ENCODE peak calls at places on chromosomes 12 and 14, in seven cellular contexts. One of them, this sample, is unnamed.

GRCh38 chr12:93441111-93441616 is 583 bp downstream of the UBE2N start:
- DNase-seq in astrocyte of the spinal cord: peak
- DNase-seq in kidney: peak
- DNase-seq in stomach: peak
- DNase-seq in fibroblast of the aortic adventitia: no peak
- DNase-seq in CD4-positive, alpha-beta memory T cell: peak
- DNase-seq in foreskin fibroblast: peak
- DNase-seq in this sample: no peak

GRCh38 chr14:73759183-73759713 is 45.1 kb upstream of the PNMA1 start:
- DNase-seq in fibroblast of the aortic adventitia: peak
- DNase-seq in CD4-positive, alpha-beta memory T cell: peak
- DNase-seq in astrocyte of the spinal cord: peak
- DNase-seq in kidney: peak
- DNase-seq in foreskin fibroblast: peak
- DNase-seq in stomach: peak
- DNase-seq in this sample: peak

GRCh38 chr14:97453991-97454390 is 656.8 kb downstream of the VRK1 start:
- DNase-seq in fibroblast of the aortic adventitia: no peak
- DNase-seq in astrocyte of the spinal cord: no peak
- DNase-seq in foreskin fibroblast: no peak
- DNase-seq in CD4-positive, alpha-beta memory T cell: no peak
- DNase-seq in kidney: no peak
- DNase-seq in stomach: no peak
- DNase-seq in this sample: no peak

GRCh38 chr14:101627913-101628257 is 66.6 kb downstream of the DIO3 start:
- DNase-seq in CD4-positive, alpha-beta memory T cell: no peak
- DNase-seq in kidney: no peak
- DNase-seq in stomach: peak
- DNase-seq in fibroblast of the aortic adventitia: no peak
- DNase-seq in foreskin fibroblast: no peak
- DNase-seq in astrocyte of the spinal cord: no peak
- DNase-seq in this sample: no peak

GRCh38 chr14:59919582-59920377 is at the start of gene LRRC9:
- DNase-seq in foreskin fibroblast: peak
- DNase-seq in kidney: peak
- DNase-seq in fibroblast of the aortic adventitia: no peak
- DNase-seq in stomach: no peak
- DNase-seq in astrocyte of the spinal cord: peak
- DNase-seq in CD4-positive, alpha-beta memory T cell: peak
- DNase-seq in this sample: no peak

GRCh38 chr12:6072302-6072752 is 52.1 kb downstream of the VWF start:
- DNase-seq in kidney: no peak
- DNase-seq in stomach: no peak
- DNase-seq in CD4-positive, alpha-beta memory T cell: no peak
- DNase-seq in fibroblast of the aortic adventitia: peak
- DNase-seq in foreskin fibroblast: peak
- DNase-seq in astrocyte of the spinal cord: peak
- DNase-seq in this sample: no peak

GRCh38 chr12:83323866-83324265 is 637.2 kb downstream of the TMTC2 start:
- DNase-seq in stomach: no peak
- DNase-seq in astrocyte of the spinal cord: no peak
- DNase-seq in foreskin fibroblast: no peak
- DNase-seq in fibroblast of the aortic adventitia: no peak
- DNase-seq in CD4-positive, alpha-beta memory T cell: no peak
- DNase-seq in kidney: no peak
- DNase-seq in this sample: no peak

GRCh38 chr12:110141389-110141788 is 17.2 kb downstream of the IFT81 start:
- DNase-seq in fibroblast of the aortic adventitia: peak
- DNase-seq in foreskin fibroblast: peak
- DNase-seq in stomach: no peak
- DNase-seq in astrocyte of the spinal cord: no peak
- DNase-seq in kidney: no peak
- DNase-seq in CD4-positive, alpha-beta memory T cell: no peak
- DNase-seq in this sample: peak

GRCh38 chr12:1805441-1806081 is 14.8 kb upstream of the LRTM2 start:
- DNase-seq in kidney: peak
- DNase-seq in foreskin fibroblast: no peak
- DNase-seq in astrocyte of the spinal cord: no peak
- DNase-seq in CD4-positive, alpha-beta memory T cell: no peak
- DNase-seq in stomach: no peak
- DNase-seq in fibroblast of the aortic adventitia: no peak
- DNase-seq in this sample: peak

GRCh38 chr12:76908303-76909017 is 29.6 kb upstream of the CSRP2 start:
- DNase-seq in kidney: no peak
- DNase-seq in fibroblast of the aortic adventitia: no peak
- DNase-seq in stomach: no peak
- DNase-seq in CD4-positive, alpha-beta memory T cell: no peak
- DNase-seq in foreskin fibroblast: no peak
- DNase-seq in astrocyte of the spinal cord: no peak
- DNase-seq in this sample: no peak

GRCh38 chr12:65324056-65324455 is 45.6 kb downstream of the MSRB3 start:
- DNase-seq in foreskin fibroblast: peak
- DNase-seq in stomach: no peak
- DNase-seq in fibroblast of the aortic adventitia: no peak
- DNase-seq in CD4-positive, alpha-beta memory T cell: no peak
- DNase-seq in astrocyte of the spinal cord: no peak
- DNase-seq in kidney: no peak
- DNase-seq in this sample: no peak

GRCh38 chr12:124107299-124107698 is 134.3 kb downstream of the ZNF664 start:
- DNase-seq in foreskin fibroblast: no peak
- DNase-seq in fibroblast of the aortic adventitia: no peak
- DNase-seq in CD4-positive, alpha-beta memory T cell: no peak
- DNase-seq in stomach: no peak
- DNase-seq in astrocyte of the spinal cord: no peak
- DNase-seq in kidney: no peak
- DNase-seq in this sample: no peak

GRCh38 chr14:50030049-50030448 is 86.3 kb downstream of the VCPKMT start:
- DNase-seq in foreskin fibroblast: no peak
- DNase-seq in kidney: no peak
- DNase-seq in fibroblast of the aortic adventitia: no peak
- DNase-seq in astrocyte of the spinal cord: no peak
- DNase-seq in stomach: no peak
- DNase-seq in CD4-positive, alpha-beta memory T cell: no peak
- DNase-seq in this sample: no peak

GRCh38 chr14:28677381-28677780 is 89.2 kb upstream of the FOXG1 start:
- DNase-seq in foreskin fibroblast: no peak
- DNase-seq in CD4-positive, alpha-beta memory T cell: no peak
- DNase-seq in stomach: no peak
- DNase-seq in kidney: no peak
- DNase-seq in fibroblast of the aortic adventitia: no peak
- DNase-seq in astrocyte of the spinal cord: no peak
- DNase-seq in this sample: no peak

GRCh38 chr14:89266754-89267153 is 150.3 kb downstream of the FOXN3 start:
- DNase-seq in CD4-positive, alpha-beta memory T cell: no peak
- DNase-seq in stomach: no peak
- DNase-seq in kidney: no peak
- DNase-seq in astrocyte of the spinal cord: peak
- DNase-seq in fibroblast of the aortic adventitia: no peak
- DNase-seq in foreskin fibroblast: peak
- DNase-seq in this sample: no peak

GRCh38 chr14:81831128-81831815 is 297.6 kb upstream of the SEL1L start:
- DNase-seq in kidney: no peak
- DNase-seq in CD4-positive, alpha-beta memory T cell: no peak
- DNase-seq in stomach: no peak
- DNase-seq in fibroblast of the aortic adventitia: no peak
- DNase-seq in astrocyte of the spinal cord: no peak
- DNase-seq in foreskin fibroblast: no peak
- DNase-seq in this sample: peak

GRCh38 chr12:264269-264668 is 1.6 kb upstream of the SLC6A13 start:
- DNase-seq in astrocyte of the spinal cord: no peak
- DNase-seq in stomach: no peak
- DNase-seq in CD4-positive, alpha-beta memory T cell: no peak
- DNase-seq in foreskin fibroblast: no peak
- DNase-seq in kidney: no peak
- DNase-seq in fibroblast of the aortic adventitia: peak
- DNase-seq in this sample: no peak

GRCh38 chr12:93315385-93315906 is 62.3 kb upstream of the NUDT4 start:
- DNase-seq in fibroblast of the aortic adventitia: no peak
- DNase-seq in kidney: no peak
- DNase-seq in stomach: no peak
- DNase-seq in foreskin fibroblast: no peak
- DNase-seq in CD4-positive, alpha-beta memory T cell: no peak
- DNase-seq in astrocyte of the spinal cord: no peak
- DNase-seq in this sample: no peak

GRCh38 chr12:81627336-81628189 is 131.6 kb downstream of the PPFIA2 start:
- DNase-seq in kidney: no peak
- DNase-seq in fibroblast of the aortic adventitia: peak
- DNase-seq in astrocyte of the spinal cord: peak
- DNase-seq in stomach: no peak
- DNase-seq in CD4-positive, alpha-beta memory T cell: no peak
- DNase-seq in foreskin fibroblast: peak
- DNase-seq in this sample: no peak

GRCh38 chr14:39034481-39035296 is 68.3 kb downstream of the SEC23A start:
- DNase-seq in stomach: no peak
- DNase-seq in fibroblast of the aortic adventitia: no peak
- DNase-seq in kidney: no peak
- DNase-seq in CD4-positive, alpha-beta memory T cell: no peak
- DNase-seq in astrocyte of the spinal cord: peak
- DNase-seq in foreskin fibroblast: peak
- DNase-seq in this sample: no peak

GRCh38 chr14:56056031-56056430 is 62.2 kb upstream of the PELI2 start:
- DNase-seq in foreskin fibroblast: no peak
- DNase-seq in astrocyte of the spinal cord: no peak
- DNase-seq in fibroblast of the aortic adventitia: no peak
- DNase-seq in stomach: no peak
- DNase-seq in CD4-positive, alpha-beta memory T cell: no peak
- DNase-seq in kidney: no peak
- DNase-seq in this sample: no peak

GRCh38 chr12:118748478-118749380 is 232.6 kb upstream of the SRRM4 start:
- DNase-seq in astrocyte of the spinal cord: no peak
- DNase-seq in stomach: no peak
- DNase-seq in kidney: no peak
- DNase-seq in foreskin fibroblast: no peak
- DNase-seq in CD4-positive, alpha-beta memory T cell: no peak
- DNase-seq in fibroblast of the aortic adventitia: no peak
- DNase-seq in this sample: no peak

GRCh38 chr12:31322651-31323248 is 3.2 kb downstream of the SINHCAF start:
- DNase-seq in foreskin fibroblast: no peak
- DNase-seq in fibroblast of the aortic adventitia: no peak
- DNase-seq in astrocyte of the spinal cord: peak
- DNase-seq in CD4-positive, alpha-beta memory T cell: no peak
- DNase-seq in stomach: no peak
- DNase-seq in kidney: no peak
- DNase-seq in this sample: no peak

GRCh38 chr12:14654842-14655241 is 41.6 kb downstream of the GUCY2C start:
- DNase-seq in fibroblast of the aortic adventitia: no peak
- DNase-seq in kidney: no peak
- DNase-seq in CD4-positive, alpha-beta memory T cell: no peak
- DNase-seq in astrocyte of the spinal cord: no peak
- DNase-seq in stomach: no peak
- DNase-seq in foreskin fibroblast: no peak
- DNase-seq in this sample: no peak

GRCh38 chr12:71691504-71692129 is 5.7 kb downstream of the TMEM19 start:
- DNase-seq in stomach: peak
- DNase-seq in foreskin fibroblast: no peak
- DNase-seq in CD4-positive, alpha-beta memory T cell: no peak
- DNase-seq in astrocyte of the spinal cord: no peak
- DNase-seq in fibroblast of the aortic adventitia: no peak
- DNase-seq in kidney: no peak
- DNase-seq in this sample: no peak

GRCh38 chr14:81638656-81639055 is 105.0 kb upstream of the SEL1L start:
- DNase-seq in astrocyte of the spinal cord: no peak
- DNase-seq in kidney: no peak
- DNase-seq in CD4-positive, alpha-beta memory T cell: no peak
- DNase-seq in foreskin fibroblast: no peak
- DNase-seq in stomach: no peak
- DNase-seq in fibroblast of the aortic adventitia: no peak
- DNase-seq in this sample: no peak

GRCh38 chr12:89038831-89039509 is 313.3 kb downstream of the DUSP6 start:
- DNase-seq in foreskin fibroblast: no peak
- DNase-seq in CD4-positive, alpha-beta memory T cell: no peak
- DNase-seq in kidney: no peak
- DNase-seq in astrocyte of the spinal cord: no peak
- DNase-seq in stomach: no peak
- DNase-seq in fibroblast of the aortic adventitia: no peak
- DNase-seq in this sample: no peak

GRCh38 chr12:91511795-91512420 is 329.3 kb upstream of the DCN start:
- DNase-seq in stomach: no peak
- DNase-seq in CD4-positive, alpha-beta memory T cell: no peak
- DNase-seq in fibroblast of the aortic adventitia: no peak
- DNase-seq in foreskin fibroblast: no peak
- DNase-seq in kidney: no peak
- DNase-seq in astrocyte of the spinal cord: no peak
- DNase-seq in this sample: no peak
- H3K4me3 ChIP-seq in stomach: no peak
- H3K4me3 ChIP-seq in CD4-positive, alpha-beta memory T cell: no peak
- H3K4me3 ChIP-seq in fibroblast of the aortic adventitia: no peak
- H3K4me3 ChIP-seq in foreskin fibroblast: no peak
- H3K4me3 ChIP-seq in kidney: no peak
- H3K4me3 ChIP-seq in astrocyte of the spinal cord: no peak
- H3K4me3 ChIP-seq in this sample: no peak

GRCh38 chr12:51848843-51849735 is 571 bp upstream of the FIGNL2 start:
- DNase-seq in stomach: no peak
- DNase-seq in astrocyte of the spinal cord: no peak
- DNase-seq in fibroblast of the aortic adventitia: no peak
- DNase-seq in CD4-positive, alpha-beta memory T cell: no peak
- DNase-seq in kidney: peak
- DNase-seq in foreskin fibroblast: no peak
- DNase-seq in this sample: no peak
- H3K4me3 ChIP-seq in stomach: peak
- H3K4me3 ChIP-seq in astrocyte of the spinal cord: no peak
- H3K4me3 ChIP-seq in fibroblast of the aortic adventitia: no peak
- H3K4me3 ChIP-seq in CD4-positive, alpha-beta memory T cell: no peak
- H3K4me3 ChIP-seq in kidney: peak
- H3K4me3 ChIP-seq in foreskin fibroblast: no peak
- H3K4me3 ChIP-seq in this sample: peak

GRCh38 chr14:20799955-20800544 is 2.6 kb downstream of the RNASE1 start:
- DNase-seq in kidney: no peak
- DNase-seq in CD4-positive, alpha-beta memory T cell: no peak
- DNase-seq in fibroblast of the aortic adventitia: no peak
- DNase-seq in stomach: peak
- DNase-seq in astrocyte of the spinal cord: no peak
- DNase-seq in foreskin fibroblast: no peak
- DNase-seq in this sample: peak
- H3K4me3 ChIP-seq in kidney: peak
- H3K4me3 ChIP-seq in CD4-positive, alpha-beta memory T cell: no peak
- H3K4me3 ChIP-seq in fibroblast of the aortic adventitia: no peak
- H3K4me3 ChIP-seq in stomach: peak
- H3K4me3 ChIP-seq in astrocyte of the spinal cord: no peak
- H3K4me3 ChIP-seq in foreskin fibroblast: no peak
- H3K4me3 ChIP-seq in this sample: no peak

DNA sequence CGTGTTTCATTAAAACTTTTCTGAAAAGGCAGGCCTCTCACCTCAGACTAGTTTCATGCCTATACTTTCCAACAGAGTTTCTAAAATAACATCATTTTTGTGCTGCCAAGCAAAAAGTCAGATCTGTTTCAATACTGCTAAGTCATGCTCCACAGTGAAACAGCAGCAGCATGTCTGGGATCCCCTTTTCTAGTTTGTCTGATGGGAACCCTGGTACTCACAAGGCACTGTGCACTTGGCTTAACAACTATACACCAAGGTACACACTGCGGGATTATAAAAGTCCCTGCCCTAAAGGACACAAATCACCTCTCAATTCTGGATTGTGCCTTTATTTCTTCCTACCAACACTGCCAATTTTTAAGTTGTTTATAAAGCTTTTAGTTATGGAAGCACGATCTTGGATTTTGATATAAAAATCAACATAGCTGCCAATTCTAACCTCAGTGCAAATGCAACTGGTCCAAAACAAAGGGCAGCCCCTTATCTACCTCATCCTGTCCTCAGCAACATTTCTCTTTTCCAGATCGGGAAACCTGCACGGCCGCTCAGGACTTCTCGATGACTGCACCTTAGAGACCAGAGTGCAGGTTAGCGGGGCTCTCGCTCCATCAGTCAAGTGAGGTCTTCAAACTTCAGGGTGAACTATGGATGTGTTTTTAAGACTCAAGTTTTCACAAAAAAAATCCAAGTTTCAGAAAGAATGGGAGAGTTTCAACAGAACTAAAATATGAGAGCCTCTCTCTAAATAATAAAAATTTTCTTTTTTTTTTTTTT is 1.7 kb upstream of the EIF5 start:
- DNase-seq in kidney: peak
- DNase-seq in foreskin fibroblast: no peak
- DNase-seq in astrocyte of the spinal cord: no peak
- DNase-seq in fibroblast of the aortic adventitia: no peak
- DNase-seq in stomach: no peak
- DNase-seq in CD4-positive, alpha-beta memory T cell: no peak
- DNase-seq in this sample: no peak
- H3K4me3 ChIP-seq in kidney: no peak
- H3K4me3 ChIP-seq in foreskin fibroblast: peak
- H3K4me3 ChIP-seq in astrocyte of the spinal cord: no peak
- H3K4me3 ChIP-seq in fibroblast of the aortic adventitia: no peak
- H3K4me3 ChIP-seq in stomach: peak
- H3K4me3 ChIP-seq in CD4-positive, alpha-beta memory T cell: no peak
- H3K4me3 ChIP-seq in this sample: no peak

This sample was measured in sigmoid colon.